ENCODE peak calls at places on chromosomes 7 and 10, in six cellular contexts. E is endothelial cell, W is lower lobe of right lung, K is type B pancreatic cell, Z is omental fat pad, Q is dorsolateral prefrontal cortex. A is an unnamed sample.

GRCh38 chr7:27242580-27243339 is at the start of gene EVX1:
- DNase-seq in E (no peak), W (no peak), K (no peak), Z (no peak), Q (no peak), A (no peak)

GRCh38 chr7:105130048-105130447 is 116.0 kb downstream of the KMT2E start:
- DNase-seq in E (no peak), W (no peak), K (no peak), Z (no peak), Q (no peak), A (no peak)

GRCh38 chr7:118289476-118289875 is 65.0 kb downstream of the ANKRD7 start:
- DNase-seq in E (no peak), W (no peak), K (no peak), Z (no peak), Q (no peak), A (no peak)

GRCh38 chr10:32692174-32692573 is 246.2 kb downstream of the CCDC7 start:
- DNase-seq in E (no peak), W (no peak), K (no peak), Z (no peak), Q (no peak), A (no peak)

GRCh38 chr10:114686013-114686412 is 27.9 kb upstream of the ABLIM1 start:
- DNase-seq in E (no peak), W (no peak), K (no peak), Z (no peak), Q (no peak), A (no peak)

GRCh38 chr7:133783276-133783675 is 343.9 kb upstream of the LRGUK start:
- DNase-seq in E (no peak), W (no peak), K (no peak), Z (no peak), Q (no peak), A (no peak)

GRCh38 chr7:36967387-36967786 is 243.1 kb upstream of the AOAH start:
- DNase-seq in E (peak; percentile 63), W (no peak), K (no peak), Z (no peak), Q (no peak), A (no peak)

GRCh38 chr10:102208311-102209035 is 17.6 kb upstream of the ELOVL3 start:
- DNase-seq in E (no peak), W (no peak), K (no peak), Z (no peak), Q (no peak), A (no peak)

GRCh38 chr10:4982764-4983226 is 19.6 kb downstream of the AKR1C1 start:
- DNase-seq in E (no peak), W (peak; percentile 55), K (no peak), Z (no peak), Q (no peak), A (no peak)

GRCh38 chr10:4984223-4984622 is 19.4 kb downstream of the AKR1C2 start:
- DNase-seq in E (no peak), W (peak; percentile 34), K (no peak), Z (no peak), Q (no peak), A (no peak)

GRCh38 chr10:4980793-4981192 is 17.6 kb downstream of the AKR1C1 start:
- DNase-seq in E (no peak), W (no peak), K (no peak), Z (no peak), Q (no peak), A (no peak)

GRCh38 chr10:4983615-4984216 is 19.9 kb downstream of the AKR1C2 start:
- DNase-seq in E (no peak), W (no peak), K (no peak), Z (no peak), Q (no peak), A (no peak)

DNA sequence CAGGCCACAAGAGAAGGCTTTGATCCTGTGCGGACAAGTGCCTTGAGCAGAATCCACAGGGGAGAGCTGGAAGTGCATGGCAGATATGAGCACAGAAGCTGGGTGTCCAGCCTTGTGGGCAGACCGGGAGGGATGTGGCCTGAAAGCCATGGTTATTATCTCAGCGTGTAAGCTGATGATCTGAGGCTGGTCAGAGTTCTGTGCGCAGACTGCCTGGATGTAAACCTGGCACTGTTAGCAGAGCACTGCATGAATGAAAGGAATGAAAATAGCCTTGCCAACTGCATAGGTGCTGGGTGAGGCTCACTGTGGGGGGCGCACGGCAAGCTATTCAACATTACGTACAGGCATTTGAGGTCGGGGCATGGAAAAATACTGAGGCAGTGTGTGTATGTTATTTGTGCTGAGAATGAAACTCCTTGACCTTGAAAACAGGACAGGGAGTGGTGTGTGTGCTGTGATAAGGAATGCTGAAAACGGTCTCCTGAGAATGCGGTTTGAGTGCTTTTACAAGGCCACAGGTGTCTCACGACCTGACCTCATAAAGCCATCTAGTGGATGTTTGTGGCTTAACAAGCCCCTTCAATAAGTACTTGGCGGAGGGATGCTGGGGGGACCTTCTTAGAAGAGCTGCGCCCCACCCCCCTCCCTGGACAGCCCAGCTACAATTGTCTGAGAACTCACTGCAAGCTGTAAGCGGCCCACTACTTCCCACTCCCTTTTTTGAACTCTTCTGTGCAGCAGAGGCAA is 18.7 kb downstream of the AKR1C1 start:
- DNase-seq in E (peak; percentile 21), W (peak; percentile 57), K (no peak), Z (no peak), Q (no peak), A (no peak)
- TF ChIP-seq CTCF in E (peak; percentile 15), W (peak; percentile 48), K (peak; percentile 48), Z (no peak), Q (peak; percentile 46), A (no peak)

DNA sequence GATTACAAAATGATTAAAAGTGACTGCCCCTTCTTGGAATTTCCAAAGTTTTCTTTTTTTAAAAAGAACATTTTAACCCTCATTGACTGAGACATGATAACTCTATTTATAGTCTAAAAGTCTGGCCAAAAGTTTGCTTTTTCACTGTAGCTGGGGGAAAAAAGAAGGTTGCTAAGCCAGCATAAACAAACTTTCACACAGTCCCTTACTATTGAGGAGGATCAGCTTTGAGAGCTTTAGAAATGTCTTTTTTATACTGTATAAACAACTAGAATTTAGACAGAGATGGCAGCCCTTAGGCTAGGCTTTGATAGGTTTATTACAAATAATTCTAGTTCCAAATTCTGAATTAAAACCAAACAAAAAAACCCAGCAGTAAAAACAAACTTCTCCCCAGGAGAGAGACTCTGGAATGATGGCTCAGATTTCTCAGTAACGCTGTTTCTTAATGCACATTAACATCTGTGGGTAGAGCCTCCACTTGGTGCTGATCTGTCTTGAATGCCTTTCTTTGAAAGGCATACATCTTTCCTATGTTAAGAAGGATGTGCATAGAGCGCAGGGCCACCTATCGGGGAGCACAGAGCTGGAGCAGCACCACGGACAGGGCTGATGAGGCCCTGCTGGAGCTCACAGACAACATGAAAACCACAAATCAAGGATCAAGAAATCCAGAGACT is 100.9 kb upstream of the PDLIM1 start:
- DNase-seq in E (no peak), W (no peak), K (no peak), Z (no peak), Q (no peak), A (no peak)
- TF ChIP-seq CTCF in E (no peak), W (no peak), K (peak; percentile 50), Z (no peak), Q (no peak), A (no peak)

GRCh38 chr10:50622497-50623298 is 1.1 kb downstream of the SGMS1 start:
- DNase-seq in E (peak; percentile 38), W (peak; percentile 72), K (no peak), Z (no peak), Q (peak; percentile 48), A (no peak)
- TF ChIP-seq CTCF in E (no peak), W (no peak), K (no peak), Z (no peak), Q (no peak), A (no peak)

DNA sequence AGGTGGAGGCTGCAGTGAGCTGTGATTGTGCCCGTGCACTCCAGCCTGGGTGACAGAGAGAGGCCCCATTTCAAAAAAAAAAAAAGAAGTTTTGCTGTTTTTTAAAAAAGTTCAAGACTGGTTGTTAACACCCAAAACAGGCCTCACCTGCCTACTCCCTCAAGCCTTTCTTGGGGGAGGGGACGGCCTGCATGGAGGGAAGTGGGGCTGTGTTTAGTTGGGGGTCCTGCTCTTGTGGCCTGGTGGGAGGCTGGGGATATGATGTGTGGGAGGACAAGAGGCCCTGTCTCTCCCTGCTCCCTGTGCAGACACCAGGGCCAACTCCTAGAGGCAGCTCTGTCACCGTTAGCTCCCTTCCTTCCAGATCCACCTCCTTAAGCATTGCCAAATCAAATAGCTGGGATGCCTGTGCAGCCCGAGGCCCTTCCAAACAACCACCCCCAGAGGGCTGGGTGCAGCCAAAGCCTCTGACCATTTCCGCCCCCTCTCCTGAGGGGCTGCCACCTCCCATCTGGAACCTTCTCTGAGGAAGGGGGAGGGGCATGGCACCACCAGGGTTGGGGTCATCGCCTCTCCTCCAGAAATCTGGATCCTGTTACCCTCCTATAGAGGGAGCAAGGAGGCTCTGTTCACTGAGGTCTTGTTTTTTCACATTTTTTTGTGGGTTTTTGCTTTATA is 32.9 kb upstream of the ANKRD2 start:
- DNase-seq in E (peak; percentile 31), W (no peak), K (no peak), Z (no peak), Q (peak; percentile 30), A (peak; percentile 49)
- TF ChIP-seq CTCF in E (no peak), W (no peak), K (no peak), Z (no peak), Q (no peak), A (no peak)

DNA sequence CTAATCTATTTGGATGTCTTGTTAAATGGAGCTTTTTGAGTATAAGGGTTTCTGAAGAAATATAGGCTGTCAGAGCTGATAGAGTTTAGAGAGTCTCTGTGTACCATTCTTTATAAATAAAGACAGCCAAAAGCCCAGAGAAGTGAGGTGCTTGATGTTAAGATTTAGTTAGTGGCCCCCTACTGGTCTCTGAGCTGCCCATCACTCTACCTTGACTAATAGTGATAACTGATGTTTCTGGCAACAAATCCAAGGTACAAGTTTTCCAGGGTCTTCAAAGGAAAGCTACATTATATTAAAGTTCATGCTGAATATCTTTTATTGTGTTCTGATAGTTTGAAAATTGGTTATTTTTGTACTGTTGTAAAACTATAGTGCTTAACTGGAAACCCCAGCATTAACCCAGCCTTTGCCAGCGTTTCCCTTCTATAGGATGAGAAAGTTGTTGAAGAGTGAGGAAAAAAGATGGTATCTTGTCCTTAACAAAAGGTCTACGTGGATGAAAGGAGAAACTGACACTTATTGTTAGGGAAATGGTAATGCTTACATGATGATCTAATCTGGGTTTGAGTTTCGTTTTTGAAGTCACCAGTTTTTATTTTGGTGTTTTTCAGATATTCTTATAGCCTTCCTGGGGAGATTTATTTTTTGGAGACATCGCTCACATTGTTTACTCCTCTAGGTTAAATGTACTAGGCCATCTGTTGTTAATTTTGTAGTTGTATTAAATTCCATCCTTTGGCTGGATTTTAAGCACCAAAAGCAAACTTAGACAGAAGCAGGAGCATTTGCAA is 79.0 kb downstream of the AUTS2 start:
- DNase-seq in E (no peak), W (no peak), K (no peak), Z (no peak), Q (no peak), A (no peak)
- TF ChIP-seq CTCF in E (peak; percentile 39), W (peak; percentile 23), K (peak; percentile 66), Z (no peak), Q (no peak), A (no peak)

DNA sequence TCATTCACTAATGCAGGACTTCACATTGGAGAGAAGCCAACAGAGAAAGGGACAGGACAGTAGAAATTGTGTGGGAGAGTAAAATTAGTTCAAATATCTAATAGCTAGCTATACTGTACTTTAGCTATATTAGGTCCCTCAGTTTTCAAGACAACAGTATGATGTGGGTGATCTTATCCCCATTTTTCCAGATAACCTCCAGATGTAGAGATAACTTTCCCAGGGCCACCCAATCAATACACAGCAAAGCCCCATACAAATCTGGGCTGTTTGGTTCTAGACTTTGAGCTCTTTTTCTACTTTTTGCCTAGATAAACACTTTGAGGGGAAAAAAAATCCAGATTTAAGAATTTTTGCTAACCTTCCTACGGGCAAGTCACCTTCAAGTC is 482 bp upstream of the CLDN12 start:
- DNase-seq in E (no peak), W (no peak), K (no peak), Z (no peak), Q (no peak), A (no peak)
- TF ChIP-seq CTCF in E (no peak), W (no peak), K (no peak), Z (no peak), Q (no peak), A (no peak)